ENCODE peak calls at places on chromosome 13, in six cellular contexts. One of them, this sample, is unnamed.

GRCh38 chr13:80359459-80360297 is 18.8 kb upstream of the SPRY2 start:
- DNase-seq in astrocyte of the hippocampus: peak
- DNase-seq in amniotic stem cell: no peak
- DNase-seq in renal cortical epithelial cell: no peak
- DNase-seq in pancreas: no peak
- DNase-seq in CD4-positive, alpha-beta memory T cell: no peak
- DNase-seq in this sample: no peak

GRCh38 chr13:99969934-99970760 is 1.4 kb downstream of the ZIC5 start:
- DNase-seq in astrocyte of the hippocampus: peak
- DNase-seq in CD4-positive, alpha-beta memory T cell: peak
- DNase-seq in pancreas: no peak
- DNase-seq in renal cortical epithelial cell: no peak
- DNase-seq in amniotic stem cell: no peak
- DNase-seq in this sample: no peak

GRCh38 chr13:67148219-67148583 is 81.9 kb downstream of the PCDH9 start:
- DNase-seq in CD4-positive, alpha-beta memory T cell: no peak
- DNase-seq in amniotic stem cell: no peak
- DNase-seq in pancreas: no peak
- DNase-seq in renal cortical epithelial cell: peak
- DNase-seq in astrocyte of the hippocampus: peak
- DNase-seq in this sample: no peak

GRCh38 chr13:95801825-95802224 is 124.9 kb downstream of the DNAJC3 start:
- DNase-seq in amniotic stem cell: no peak
- DNase-seq in renal cortical epithelial cell: no peak
- DNase-seq in pancreas: no peak
- DNase-seq in CD4-positive, alpha-beta memory T cell: no peak
- DNase-seq in astrocyte of the hippocampus: no peak
- DNase-seq in this sample: no peak

GRCh38 chr13:99228737-99229691 is 28.4 kb downstream of the UBAC2 start:
- DNase-seq in amniotic stem cell: peak
- DNase-seq in CD4-positive, alpha-beta memory T cell: no peak
- DNase-seq in pancreas: no peak
- DNase-seq in astrocyte of the hippocampus: peak
- DNase-seq in renal cortical epithelial cell: peak
- DNase-seq in this sample: no peak

GRCh38 chr13:76293751-76294150 is 592.5 kb downstream of the KCTD12 start:
- DNase-seq in amniotic stem cell: no peak
- DNase-seq in pancreas: no peak
- DNase-seq in renal cortical epithelial cell: no peak
- DNase-seq in CD4-positive, alpha-beta memory T cell: no peak
- DNase-seq in astrocyte of the hippocampus: no peak
- DNase-seq in this sample: no peak

GRCh38 chr13:86848716-86849115 is 822.5 kb upstream of the SLITRK5 start:
- DNase-seq in amniotic stem cell: no peak
- DNase-seq in astrocyte of the hippocampus: no peak
- DNase-seq in renal cortical epithelial cell: no peak
- DNase-seq in pancreas: no peak
- DNase-seq in CD4-positive, alpha-beta memory T cell: no peak
- DNase-seq in this sample: no peak

GRCh38 chr13:72104656-72105180 is 237.7 kb upstream of the DACH1 start:
- DNase-seq in CD4-positive, alpha-beta memory T cell: no peak
- DNase-seq in renal cortical epithelial cell: peak
- DNase-seq in pancreas: no peak
- DNase-seq in astrocyte of the hippocampus: peak
- DNase-seq in amniotic stem cell: no peak
- DNase-seq in this sample: no peak

GRCh38 chr13:26075498-26075897 is 23.7 kb upstream of the SHISA2 start:
- DNase-seq in astrocyte of the hippocampus: no peak
- DNase-seq in renal cortical epithelial cell: peak
- DNase-seq in pancreas: no peak
- DNase-seq in CD4-positive, alpha-beta memory T cell: no peak
- DNase-seq in amniotic stem cell: no peak
- DNase-seq in this sample: no peak

This sample was measured in lung.